ENCODE peak calls at places on chromosomes 16 and 17, in five cellular contexts. I is lower leg skin, U is endothelial cell of umbilical vein, R is body of pancreas, S is heart left ventricle. G is an unnamed sample.

GRCh38 chr16:14677627-14678026 is 16.5 kb downstream of the PLA2G10 start:
- DNase-seq in S (no peak), U (no peak), I (no peak), R (no peak), G (no peak)

GRCh38 chr16:77169650-77170236 is 21.2 kb upstream of the MON1B start:
- DNase-seq in R (peak; percentile 34), I (no peak), S (no peak), U (peak; percentile 36), G (peak; percentile 72)

GRCh38 chr16:16782153-16782552 is 403.2 kb downstream of the NPIPA7 start:
- DNase-seq in S (no peak), I (no peak), R (no peak), U (no peak), G (no peak)

GRCh38 chr17:45755050-45755449 is 29.1 kb upstream of the CRHR1 start:
- DNase-seq in S (no peak), R (no peak), U (no peak), I (no peak), G (no peak)

GRCh38 chr17:39192901-39193300 is 4.6 kb downstream of the CACNB1 start:
- DNase-seq in R (no peak), S (no peak), I (no peak), U (no peak), G (no peak)

GRCh38 chr17:4658478-4659305 is 17.2 kb upstream of the ALOX15 start:
- DNase-seq in R (no peak), U (peak; percentile 51), S (no peak), I (no peak), G (peak; percentile 58)

GRCh38 chr17:29589524-29590260 is at the start of gene GIT1:
- DNase-seq in U (peak; percentile 82), S (peak; percentile 90), R (peak; percentile 86), I (peak; percentile 95), G (peak; percentile 89)

GRCh38 chr16:728131-728889 is 1.4 kb downstream of the HAGHL start:
- DNase-seq in U (peak; percentile 55), S (peak; percentile 70), I (peak; percentile 93), R (peak; percentile 53), G (peak; percentile 85)

GRCh38 chr17:48604770-48605329 is at the start of gene HOXB6:
- DNase-seq in S (no peak), R (no peak), I (no peak), U (peak; percentile 80), G (no peak)

GRCh38 chr16:9003322-9003721 is 39.6 kb upstream of the USP7 start:
- DNase-seq in S (no peak), I (no peak), U (no peak), R (no peak), G (no peak)

GRCh38 chr17:50103252-50103651 is 8.1 kb downstream of the PDK2 start:
- DNase-seq in I (no peak), R (no peak), S (no peak), U (no peak), G (no peak)

GRCh38 chr17:75783069-75783783 is 1.4 kb upstream of the UNK start:
- DNase-seq in S (no peak), U (peak; percentile 80), R (no peak), I (no peak), G (peak; percentile 73)

DNA sequence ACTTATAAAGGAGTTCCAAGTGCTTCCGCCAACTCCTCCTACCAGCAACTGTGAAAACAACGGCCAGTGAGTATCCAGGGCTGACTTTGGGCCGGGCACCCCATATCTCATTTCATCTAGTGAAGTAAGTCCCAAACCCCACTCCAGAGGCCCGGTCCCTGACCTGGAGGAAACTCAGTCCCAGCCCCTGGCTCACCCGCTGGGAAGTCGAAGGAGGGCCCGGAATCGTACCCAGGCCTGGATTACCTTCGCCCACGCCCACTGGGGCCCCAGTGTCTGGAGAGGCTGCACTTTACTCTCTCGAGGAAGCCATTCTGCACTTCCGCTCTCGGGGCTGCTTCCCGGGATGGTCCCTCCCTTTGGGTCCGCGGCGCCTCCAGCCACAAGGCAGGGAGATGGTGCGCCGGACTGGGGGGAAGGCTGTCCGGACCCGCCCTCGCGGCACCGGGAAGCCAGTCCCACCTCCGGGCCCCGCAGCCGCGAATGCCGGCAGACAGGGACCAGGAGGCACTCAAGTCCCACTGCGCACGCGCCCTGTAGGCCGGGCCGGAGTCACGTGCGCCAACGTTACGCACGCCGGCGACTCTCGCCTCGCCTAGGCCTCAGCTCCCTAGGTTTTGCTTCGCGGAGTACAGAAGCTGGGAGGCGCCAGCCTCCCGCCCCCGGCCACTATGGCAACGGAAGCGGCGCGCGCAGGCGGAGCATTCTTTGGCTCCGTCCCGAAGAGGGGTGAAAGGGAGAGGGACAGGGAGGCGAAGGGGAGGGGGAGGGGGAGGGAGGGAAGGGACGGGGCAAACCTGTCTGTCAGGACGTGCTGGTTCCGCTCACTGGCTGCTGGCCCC is at the start of gene CMTR2:
- DNase-seq in R (peak; percentile 96), U (peak; percentile 96), I (peak; percentile 99), S (peak; percentile 98), G (peak; percentile 98)
- TF ChIP-seq POLR2A in R (peak; percentile 87), U (peak; percentile 89), I (no peak), S (peak; percentile 86), G (peak; percentile 94)

GRCh38 chr16:2082171-2082982 is 34.6 kb downstream of the TSC2 start:
- DNase-seq in U (no peak), R (peak; percentile 95), S (peak; percentile 65), I (no peak), G (no peak)
- TF ChIP-seq POLR2A in U (no peak), R (peak; percentile 43), S (no peak), I (no peak), G (no peak)

GRCh38 chr16:85321856-85322271 is 209.6 kb upstream of the CIBAR2 start:
- DNase-seq in R (peak; percentile 99), S (peak; percentile 95), I (peak; percentile 97), U (peak; percentile 75), G (peak; percentile 57)
- TF ChIP-seq POLR2A in R (peak; percentile 60), S (no peak), I (no peak), U (no peak), G (no peak)

DNA sequence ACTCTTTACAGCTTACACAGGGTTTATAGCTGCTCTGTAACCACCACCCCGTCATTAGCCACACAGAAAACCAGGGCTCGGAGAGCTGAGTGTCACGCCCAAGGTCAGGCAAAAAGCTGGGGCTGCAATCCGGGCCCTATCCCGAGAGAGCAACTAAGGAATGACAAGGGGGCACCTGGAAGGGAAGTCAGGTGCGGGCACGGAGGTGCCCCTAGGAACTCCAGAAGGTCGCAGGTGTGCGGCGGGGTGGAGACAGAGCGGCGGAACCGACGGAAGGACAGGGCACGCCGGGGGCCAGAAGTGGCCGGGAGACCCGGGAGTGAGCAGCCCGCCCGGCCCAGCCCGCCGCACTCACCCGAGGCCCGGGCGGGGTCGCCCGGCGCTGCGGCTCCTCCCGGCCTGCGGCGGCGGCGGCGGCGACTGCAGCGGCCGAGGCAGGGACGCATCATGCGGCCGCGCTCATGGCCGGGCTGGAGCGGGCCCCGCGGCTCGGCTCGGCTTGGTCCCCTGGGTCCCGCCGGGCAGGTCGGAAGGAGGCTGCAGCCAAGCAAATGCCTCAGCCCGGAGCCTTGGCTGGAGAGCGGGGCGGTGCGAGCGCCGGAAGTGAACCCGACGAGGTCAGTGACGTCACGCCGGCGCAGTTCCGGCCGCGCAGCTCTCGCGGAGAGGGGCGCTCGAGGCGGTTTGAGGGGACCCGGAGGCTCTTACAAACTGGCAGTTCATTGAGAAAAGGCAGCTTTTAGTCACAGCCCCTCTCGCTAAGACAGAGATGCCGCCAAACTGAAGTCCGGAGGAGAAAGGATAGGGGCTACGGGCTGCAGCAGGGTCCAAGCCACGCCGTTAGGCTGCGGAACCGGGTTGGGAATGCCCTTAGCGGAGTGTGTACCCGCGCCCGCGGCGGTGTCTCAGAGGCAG is at the start of gene ZDHHC7:
- DNase-seq in I (peak; percentile 97), U (peak; percentile 88), R (peak; percentile 88), S (peak; percentile 92), G (peak; percentile 90)
- TF ChIP-seq POLR2A in I (no peak), U (peak; percentile 88), R (peak; percentile 83), S (peak; percentile 87), G (peak; percentile 96)

DNA sequence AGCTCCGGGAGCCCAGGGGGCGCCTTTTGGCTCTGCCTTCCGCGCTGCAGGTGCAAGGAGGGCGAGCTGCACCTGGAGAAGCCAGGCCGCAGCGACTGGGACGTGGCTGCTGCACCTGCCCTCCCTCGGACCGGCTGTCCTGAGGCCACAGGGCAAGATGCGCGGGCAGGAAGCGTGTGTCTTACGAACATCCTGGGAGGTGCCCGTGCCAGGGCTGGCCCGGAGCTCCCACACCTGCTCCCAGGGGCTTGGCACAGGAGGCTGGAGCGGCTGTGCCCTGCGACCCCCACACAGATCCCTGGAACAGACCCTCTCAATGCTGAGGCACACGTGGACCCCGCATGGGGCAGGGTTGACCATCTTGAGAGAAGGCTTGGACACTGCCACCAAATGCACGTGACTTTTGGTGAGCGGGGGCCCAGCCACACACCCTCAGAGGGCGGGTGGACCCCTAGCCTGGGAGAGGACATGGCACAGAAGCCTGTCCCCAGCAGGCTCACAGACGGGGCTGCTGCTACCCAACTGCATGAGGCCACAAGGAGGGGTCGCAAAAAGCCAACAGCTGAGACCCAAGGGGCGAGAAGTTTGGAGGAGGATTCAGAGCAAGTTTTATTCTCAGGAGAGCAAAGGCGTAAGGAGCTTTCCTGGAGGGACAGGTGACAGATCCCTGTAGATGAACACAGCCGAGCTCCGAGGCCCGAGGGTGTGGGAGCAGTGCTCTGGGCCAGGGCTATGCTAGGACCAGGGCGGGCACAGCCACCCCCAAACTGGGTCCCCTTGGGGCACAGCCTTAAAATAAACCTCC is 11.4 kb downstream of the NDUFAF8 start:
- DNase-seq in S (no peak), U (no peak), R (no peak), I (no peak), G (no peak)
- TF ChIP-seq POLR2A in S (no peak), U (no peak), R (no peak), I (no peak), G (no peak)

DNA sequence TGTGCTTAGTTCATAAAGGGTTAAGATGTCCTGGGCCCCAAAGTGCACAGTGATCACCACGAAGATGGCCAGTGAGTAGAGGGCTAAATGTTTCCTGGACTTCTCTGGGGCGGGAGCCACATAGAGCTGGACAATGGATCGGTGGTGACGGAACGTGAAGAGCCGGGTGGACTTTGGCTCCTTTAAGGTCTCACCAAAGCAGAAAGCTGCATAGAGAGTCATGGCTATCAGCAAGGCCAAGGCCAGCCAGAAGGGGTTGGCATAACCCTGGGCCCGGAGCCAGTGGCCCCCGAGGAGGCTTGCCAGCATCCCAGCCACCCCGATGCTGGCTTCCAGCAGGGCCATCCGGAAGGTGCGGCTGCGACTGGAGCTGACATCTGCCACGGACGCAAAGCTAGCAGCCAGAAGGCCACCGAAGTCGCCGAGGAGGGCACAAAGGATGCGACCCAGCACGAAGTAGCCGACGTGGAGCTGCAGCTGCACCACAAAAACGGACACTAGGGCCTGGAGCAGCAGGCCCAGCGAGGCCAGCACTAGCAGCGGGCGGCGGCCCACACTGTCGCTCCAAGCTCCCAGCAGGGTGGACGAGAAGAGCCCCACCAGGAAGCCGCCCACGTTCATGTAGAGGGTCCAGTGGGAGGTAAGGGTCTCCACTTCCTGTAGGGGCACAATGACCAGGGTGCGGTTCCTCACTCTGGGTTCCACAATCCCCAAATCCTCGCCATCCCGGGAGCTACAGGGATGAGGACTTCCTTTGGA is 1.0 kb downstream of the SLC46A1 start:
- DNase-seq in I (no peak), S (no peak), R (peak; percentile 76), U (no peak), G (no peak)
- TF ChIP-seq POLR2A in I (no peak), S (no peak), R (peak; percentile 41), U (no peak), G (no peak)

G was measured in erythroblast.